ENCODE peak calls at places on chromosomes 6 and 20, in four cellular contexts. Q is GM12878, Z is dorsolateral prefrontal cortex, N is GM12865. A is an unnamed sample.

GRCh38 chr6:422423-423061 is 31.0 kb downstream of the IRF4 start:
- DNase-seq in Q (no peak), Z (no peak), N (peak; percentile 76), A (no peak)

GRCh38 chr6:12339808-12340487 is 49.8 kb downstream of the EDN1 start:
- DNase-seq in Q (no peak), Z (no peak), N (no peak), A (no peak)

GRCh38 chr20:24577271-24577909 is 108.0 kb downstream of the SYNDIG1 start:
- DNase-seq in Q (no peak), Z (no peak), N (no peak), A (peak; percentile 50)

GRCh38 chr20:2509468-2509781 is 710 bp upstream of the ZNF343 start:
- DNase-seq in Q (no peak), Z (no peak), N (no peak), A (no peak)

GRCh38 chr20:62501801-62502495 is 26.2 kb upstream of the GATA5 start:
- DNase-seq in Q (peak; percentile 72), Z (no peak), N (peak; percentile 87), A (no peak)

GRCh38 chr20:31770243-31770642 is 31.2 kb downstream of the TPX2 start:
- DNase-seq in Q (no peak), Z (no peak), N (no peak), A (no peak)

GRCh38 chr6:19972221-19972620 is 135.1 kb downstream of the ID4 start:
- DNase-seq in Q (no peak), Z (no peak), N (no peak), A (no peak)

GRCh38 chr6:107823047-107823557 is 1.0 kb downstream of the SCML4 start:
- DNase-seq in Q (no peak), Z (no peak), N (no peak), A (no peak)

GRCh38 chr6:16621002-16621401 is 140.3 kb downstream of the ATXN1 start:
- DNase-seq in Q (no peak), Z (no peak), N (no peak), A (no peak)

GRCh38 chr20:36473164-36473563 is 68.2 kb upstream of the MYL9 start:
- DNase-seq in Q (no peak), Z (no peak), N (no peak), A (no peak)

GRCh38 chr6:92114091-92114490 is 1305.3 kb downstream of the EPHA7 start:
- DNase-seq in Q (no peak), Z (no peak), N (no peak), A (no peak)

GRCh38 chr6:73521351-73522254 is 771 bp upstream of the EEF1A1 start:
- DNase-seq in Q (no peak), Z (peak; percentile 73), N (peak; percentile 58), A (peak; percentile 87)

GRCh38 chr6:81262656-81263055 is 489.8 kb downstream of the TENT5A start:
- DNase-seq in Q (no peak), Z (no peak), N (no peak), A (no peak)

GRCh38 chr6:167825759-167826229 is 917 bp upstream of the AFDN start:
- DNase-seq in Q (no peak), Z (peak; percentile 52), N (peak; percentile 31), A (no peak)

GRCh38 chr6:167826230-167827061 is at the start of gene AFDN:
- DNase-seq in Q (no peak), Z (peak; percentile 84), N (peak; percentile 74), A (peak; percentile 80)

GRCh38 chr6:167827588-167828324 is 1.0 kb downstream of the AFDN start:
- DNase-seq in Q (no peak), Z (peak; percentile 59), N (peak; percentile 48), A (peak; percentile 41)

GRCh38 chr6:167828325-167828956 is 1.7 kb downstream of the AFDN start:
- DNase-seq in Q (no peak), Z (no peak), N (no peak), A (no peak)

GRCh38 chr6:167827062-167827587 is 414 bp downstream of the AFDN start:
- DNase-seq in Q (no peak), Z (peak; percentile 49), N (peak; percentile 57), A (no peak)
- H3K4me3 ChIP-seq in Q (no peak overlapping the region), Z (peak overlapping the region; percentile 76), N (peak overlapping the region; percentile 60), A (peak overlapping the region; percentile 44)

DNA sequence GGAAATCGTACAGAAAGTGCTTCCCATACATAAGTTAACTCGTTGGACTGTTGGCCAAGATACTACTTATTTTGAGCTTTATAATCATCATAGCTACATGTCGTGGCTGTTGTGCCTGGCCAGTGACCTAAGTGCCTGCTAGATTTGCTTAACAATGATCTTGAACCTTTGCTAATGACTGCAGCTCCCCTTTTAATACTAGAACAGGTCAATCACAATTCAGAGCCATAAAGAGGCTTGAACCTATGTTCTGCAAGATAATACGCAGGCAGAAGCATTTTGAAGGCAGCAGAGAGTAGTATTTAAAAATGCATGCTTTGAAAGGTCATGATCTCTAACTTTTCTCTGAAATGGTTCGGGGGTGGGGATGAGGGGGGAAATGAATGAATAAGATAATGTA is 2.5 kb downstream of the MRS2 start:
- DNase-seq in Q (no peak), Z (no peak), N (no peak), A (no peak)
- H3K4me3 ChIP-seq in Q (no peak overlapping the region), Z (no peak overlapping the region), N (no peak overlapping the region), A (no peak overlapping the region)

GRCh38 chr6:33069021-33069738 is 4.3 kb downstream of the HLA-DPA1 start:
- DNase-seq in Q (no peak), Z (no peak), N (no peak), A (no peak)

GRCh38 chr6:33073431-33073871 is at the start of gene HLA-DPA1:
- DNase-seq in Q (peak; percentile 97), Z (no peak), N (peak; percentile 93), A (peak; percentile 96)

GRCh38 chr6:33070909-33071308 is 2.5 kb downstream of the HLA-DPA1 start:
- DNase-seq in Q (no peak), Z (no peak), N (no peak), A (no peak)

GRCh38 chr6:33072508-33073100 is 845 bp downstream of the HLA-DPA1 start:
- DNase-seq in Q (no peak), Z (no peak), N (no peak), A (peak; percentile 67)

DNA sequence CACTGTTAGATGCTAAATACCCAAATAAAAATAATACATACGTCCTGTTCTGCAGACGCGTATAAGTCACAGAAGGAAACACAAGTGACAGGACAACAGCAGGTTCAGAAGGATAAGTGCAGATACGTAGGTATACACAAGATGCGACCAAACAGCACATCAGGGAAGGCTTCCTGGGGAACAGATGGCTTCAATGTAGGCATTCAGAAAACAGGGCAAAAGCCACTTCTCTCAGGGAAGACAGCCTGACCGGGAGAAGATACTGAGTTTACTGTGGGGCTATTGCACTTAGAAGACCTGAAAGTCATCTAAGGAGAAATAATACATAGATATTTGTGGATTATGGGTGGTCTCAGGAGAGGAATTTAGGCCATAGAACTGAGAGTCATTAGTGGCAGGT is 1.9 kb downstream of the HLA-DPA1 start:
- DNase-seq in Q (no peak), Z (no peak), N (no peak), A (no peak)
- H3K4me3 ChIP-seq in Q (peak overlapping the region; percentile 94), Z (no peak overlapping the region), N (peak overlapping the region; percentile 89), A (peak overlapping the region; percentile 79)

GRCh38 chr6:153207617-153208016 is 76.5 kb upstream of the RGS17 start:
- DNase-seq in Q (no peak), Z (no peak), N (no peak), A (no peak)

GRCh38 chr6:153214439-153214838 is 83.4 kb upstream of the RGS17 start:
- DNase-seq in Q (no peak), Z (no peak), N (no peak), A (no peak)

GRCh38 chr6:153207041-153207440 is 76.0 kb upstream of the RGS17 start:
- DNase-seq in Q (no peak), Z (no peak), N (no peak), A (no peak)

GRCh38 chr6:153208706-153209105 is 77.6 kb upstream of the RGS17 start:
- DNase-seq in Q (no peak), Z (peak; percentile 51), N (no peak), A (no peak)

GRCh38 chr6:153210083-153210482 is 79.0 kb upstream of the RGS17 start:
- DNase-seq in Q (no peak), Z (no peak), N (peak; percentile 17), A (no peak)
- H3K4me3 ChIP-seq in Q (no peak overlapping the region), Z (no peak overlapping the region), N (no peak overlapping the region), A (no peak overlapping the region)

GRCh38 chr6:36131517-36132220 is 1.4 kb downstream of the MAPK13 start:
- DNase-seq in Q (peak; percentile 92), Z (no peak), N (peak; percentile 93), A (peak; percentile 64)
- H3K4me3 ChIP-seq in Q (peak overlapping the region; percentile 46), Z (peak overlapping the region; percentile 44), N (peak overlapping the region; percentile 19), A (peak overlapping the region; percentile 61)

GRCh38 chr6:131015630-131016263 is 47.3 kb downstream of the EPB41L2 start:
- DNase-seq in Q (no peak), Z (no peak), N (no peak), A (no peak)

GRCh38 chr6:131015192-131015591 is 47.9 kb downstream of the EPB41L2 start:
- DNase-seq in Q (no peak), Z (no peak), N (no peak), A (no peak)

GRCh38 chr6:131014080-131014776 is 48.8 kb downstream of the EPB41L2 start:
- DNase-seq in Q (no peak), Z (no peak), N (no peak), A (no peak)

GRCh38 chr6:131009790-131010189 is 53.3 kb downstream of the EPB41L2 start:
- DNase-seq in Q (no peak), Z (no peak), N (no peak), A (no peak)

DNA sequence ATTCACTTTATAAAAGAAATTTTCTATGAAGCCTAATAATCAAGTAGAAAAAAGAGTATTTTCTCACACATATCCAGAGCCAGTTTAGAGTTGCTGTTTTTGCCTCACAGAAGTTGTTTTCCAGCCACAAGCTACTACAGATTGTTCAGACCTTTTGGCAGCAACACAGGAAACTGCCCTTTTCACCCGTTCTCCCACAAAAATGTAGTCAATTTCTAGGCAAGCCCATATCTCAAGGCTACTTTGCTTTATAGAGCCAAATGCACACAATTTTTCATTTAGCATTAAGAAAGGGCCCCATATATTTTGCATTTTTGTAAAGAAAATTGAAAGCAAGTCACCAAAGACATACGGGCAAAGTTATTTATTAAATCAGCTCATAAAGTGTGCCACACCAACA is 49.5 kb downstream of the EPB41L2 start:
- DNase-seq in Q (no peak), Z (no peak), N (no peak), A (no peak)
- H3K4me3 ChIP-seq in Q (no peak overlapping the region), Z (no peak overlapping the region), N (no peak overlapping the region), A (no peak overlapping the region)

GRCh38 chr6:5851261-5851757 is 155.4 kb downstream of the NRN1 start:
- DNase-seq in Q (no peak), Z (peak; percentile 89), N (peak; percentile 64), A (peak; percentile 70)
- H3K4me3 ChIP-seq in Q (no peak overlapping the region), Z (peak overlapping the region; percentile 64), N (peak overlapping the region; percentile 47), A (peak overlapping the region; percentile 62)

DNA sequence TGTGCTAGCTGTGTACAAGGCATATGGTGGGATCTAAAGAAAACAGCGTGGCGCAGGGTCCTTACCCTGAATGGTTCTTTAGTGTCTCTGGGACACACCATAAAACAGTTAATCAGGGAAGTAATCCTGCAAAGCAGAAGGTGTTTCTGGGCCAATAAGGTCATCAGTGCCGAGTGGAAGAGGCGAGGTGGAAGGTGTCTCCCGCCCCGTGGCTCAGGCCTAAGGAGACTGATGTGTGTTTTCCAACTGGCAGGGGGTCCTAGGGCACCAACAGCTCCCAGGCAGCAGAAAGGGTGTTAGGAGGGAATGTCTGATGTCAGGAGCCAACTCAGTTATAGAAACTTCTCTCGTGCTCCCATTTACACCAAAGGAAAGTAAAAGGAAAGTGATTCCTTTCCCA is 91.8 kb downstream of the TCP11 start:
- DNase-seq in Q (no peak), Z (no peak), N (no peak), A (no peak)
- H3K4me3 ChIP-seq in Q (no peak overlapping the region), Z (no peak overlapping the region), N (no peak overlapping the region), A (no peak overlapping the region)

A was measured in Karpas-422.